ENCODE peak calls at places on chromosome 13, in seven cellular contexts. D, Q, V, A, U, R and G are unnamed samples.

GRCh38 chr13:102620512-102620911 is 23.7 kb downstream of the TPP2 start:
- DNase-seq in D (no peak), Q (no peak), V (no peak), A (no peak), U (no peak), R (no peak), G (no peak)

GRCh38 chr13:42272115-42272756 is at the start of gene AKAP11:
- DNase-seq in D (peak; percentile 93), Q (peak; percentile 45), V (peak; percentile 59), A (no peak), U (no peak), R (peak; percentile 54), G (peak; percentile 63)

GRCh38 chr13:40651866-40652587 is 14.4 kb downstream of the FOXO1 start:
- DNase-seq in D (no peak), Q (no peak), V (no peak), A (no peak), U (no peak), R (no peak), G (no peak)

GRCh38 chr13:78608705-78609463 is 5.5 kb upstream of the POU4F1 start:
- DNase-seq in D (peak; percentile 77), Q (no peak), V (no peak), A (no peak), U (no peak), R (no peak), G (no peak)

GRCh38 chr13:110525328-110526319 is 35.9 kb downstream of the RAB20 start:
- DNase-seq in D (no peak), Q (no peak), V (peak; percentile 49), A (no peak), U (no peak), R (peak; percentile 73), G (no peak)

GRCh38 chr13:83890358-83890757 is 8.1 kb upstream of the SLITRK1 start:
- DNase-seq in D (no peak), Q (no peak), V (no peak), A (no peak), U (no peak), R (no peak), G (no peak)

GRCh38 chr13:73467103-73467502 is 408.3 kb downstream of the KLF5 start:
- DNase-seq in D (no peak), Q (no peak), V (no peak), A (no peak), U (no peak), R (no peak), G (no peak)

GRCh38 chr13:45873491-45874360 is 22.2 kb upstream of the SIAH3 start:
- DNase-seq in D (no peak), Q (no peak), V (no peak), A (no peak), U (no peak), R (no peak), G (no peak)

GRCh38 chr13:105611424-105611823 is 924.0 kb downstream of the EFNB2 start:
- DNase-seq in D (no peak), Q (no peak), V (no peak), A (no peak), U (no peak), R (no peak), G (no peak)

GRCh38 chr13:83048419-83048818 is 833.9 kb downstream of the SLITRK1 start:
- DNase-seq in D (no peak), Q (no peak), V (no peak), A (no peak), U (no peak), R (no peak), G (no peak)

GRCh38 chr13:20340136-20340758 is 108.1 kb upstream of the GJB6 start:
- DNase-seq in D (no peak), Q (no peak), V (no peak), A (no peak), U (no peak), R (no peak), G (no peak)

GRCh38 chr13:82467626-82468025 is 1414.6 kb downstream of the SLITRK1 start:
- DNase-seq in D (no peak), Q (no peak), V (no peak), A (no peak), U (no peak), R (no peak), G (no peak)

GRCh38 chr13:20424559-20424852 is 101.2 kb downstream of the CRYL1 start:
- DNase-seq in D (no peak), Q (no peak), V (no peak), A (no peak), U (no peak), R (no peak), G (no peak)

GRCh38 chr13:22487932-22488331 is 692.8 kb upstream of the SGCG start:
- DNase-seq in D (no peak), Q (no peak), V (no peak), A (no peak), U (no peak), R (no peak), G (no peak)

GRCh38 chr13:83312194-83312593 is 570.1 kb downstream of the SLITRK1 start:
- DNase-seq in D (no peak), Q (no peak), V (no peak), A (no peak), U (no peak), R (no peak), G (no peak)

GRCh38 chr13:28568286-28568685 is 73.4 kb upstream of the FLT1 start:
- DNase-seq in D (no peak), Q (peak; percentile 38), V (no peak), A (no peak), U (peak; percentile 79), R (no peak), G (peak; percentile 73)

DNA sequence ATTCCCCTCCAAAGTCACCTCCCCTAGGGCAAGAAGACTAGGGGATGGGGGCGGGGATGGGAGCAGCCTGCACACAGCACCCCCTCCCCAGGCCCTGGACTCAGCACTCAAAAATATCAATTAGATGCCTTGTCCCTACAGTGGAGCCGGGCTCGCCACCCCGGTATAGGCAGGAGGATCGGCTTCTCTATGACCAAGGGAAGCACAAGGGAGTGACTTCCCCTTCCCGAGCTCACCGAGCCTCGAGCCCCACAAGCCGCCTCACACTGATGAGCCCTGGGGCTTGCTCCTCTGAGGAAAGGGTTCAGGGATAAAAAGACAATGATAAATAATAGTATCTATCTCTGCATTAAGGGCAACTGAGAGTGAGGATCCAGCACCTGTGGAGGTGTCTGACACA is 51.5 kb downstream of the STK24 start:
- DNase-seq in D (no peak), Q (no peak), V (no peak), A (no peak), U (no peak), R (no peak), G (no peak)
- H3K4me1 ChIP-seq in D (peaks cover 76% of the 10 kb centered on the region), Q (peaks cover 58% of the 10 kb centered on the region), V (peaks cover 73% of the 10 kb centered on the region), A (peaks cover 23% of the 10 kb centered on the region), U (peaks cover 13% of the 10 kb centered on the region), R (peaks cover 15% of the 10 kb centered on the region), G (no peaks in the 10 kb centered on the region)

GRCh38 chr13:57633141-57633949 is 1.8 kb downstream of the PCDH17 start:
- DNase-seq in D (peak; percentile 79), Q (peak; percentile 48), V (no peak), A (no peak), U (peak; percentile 59), R (no peak), G (peak; percentile 71)
- H3K4me3 ChIP-seq in D (peak overlapping the region; percentile 38), Q (peak overlapping the region; percentile 67), V (no peak overlapping the region), A (peak overlapping the region; percentile 73), U (peak overlapping the region; percentile 11), R (peak overlapping the region; percentile 49), G (peak overlapping the region; percentile 54)

GRCh38 chr13:18951412-18951811 is 230.2 kb downstream of the TUBA3C start:
- DNase-seq in D (peak; percentile 65), Q (no peak), V (no peak), A (no peak), U (no peak), R (no peak), G (no peak)
- H3K9me3 ChIP-seq in D (peaks cover 5% of the 10 kb centered on the region), Q (no peaks in the 10 kb centered on the region), V (no peaks in the 10 kb centered on the region), A (no peaks in the 10 kb centered on the region), U (no peaks in the 10 kb centered on the region), R (no peaks in the 10 kb centered on the region), G (no peaks in the 10 kb centered on the region)

GRCh38 chr13:34411177-34411576 is 530.9 kb upstream of the NBEA start:
- DNase-seq in D (no peak), Q (no peak), V (no peak), A (no peak), U (no peak), R (no peak), G (no peak)
- H3K4me1 ChIP-seq in D (no peaks in the 10 kb centered on the region), Q (no peaks in the 10 kb centered on the region), V (no peaks in the 10 kb centered on the region), A (peaks cover 5% of the 10 kb centered on the region), U (no peaks in the 10 kb centered on the region), R (no peaks in the 10 kb centered on the region), G (no peaks in the 10 kb centered on the region)